ENCODE peak calls at places on chromosomes 4 and X, in four cellular contexts. One of them, this sample, is unnamed.
A peak's percentile ranks its signal among the peaks of the same experiment; 100 is the strongest.

GRCh38 chrX:58025979-58026378 is 115.7 kb upstream of the ZXDA start:
- DNase-seq in Karpas-422: peak; percentile 79
- DNase-seq in foreskin fibroblast: peak; percentile 1
- DNase-seq in Right ventricle myocardium inferior: no peak
- DNase-seq in this sample: peak; percentile 2

GRCh38 chr4:127985989-127986388 is 20.8 kb downstream of the ABHD18 start:
- DNase-seq in foreskin fibroblast: no peak
- DNase-seq in Right ventricle myocardium inferior: no peak
- DNase-seq in Karpas-422: no peak
- DNase-seq in this sample: no peak

GRCh38 chr4:76948441-76949292 is 885 bp upstream of the SEPTIN11 start:
- DNase-seq in Karpas-422: peak; percentile 84
- DNase-seq in foreskin fibroblast: peak; percentile 61
- DNase-seq in Right ventricle myocardium inferior: peak; percentile 86
- DNase-seq in this sample: no peak

GRCh38 chr4:128427832-128428366 is 140.3 kb upstream of the PGRMC2 start:
- DNase-seq in foreskin fibroblast: peak; percentile 59
- DNase-seq in Right ventricle myocardium inferior: no peak
- DNase-seq in Karpas-422: peak; percentile 91
- DNase-seq in this sample: peak; percentile 48

GRCh38 chr4:61994036-61994435 is 793.9 kb downstream of the ADGRL3 start:
- DNase-seq in foreskin fibroblast: no peak
- DNase-seq in Right ventricle myocardium inferior: peak; percentile 32
- DNase-seq in Karpas-422: no peak
- DNase-seq in this sample: peak; percentile 22

GRCh38 chr4:1991087-1991486 is 17.7 kb downstream of the NELFA start:
- DNase-seq in Right ventricle myocardium inferior: no peak
- DNase-seq in Karpas-422: no peak
- DNase-seq in foreskin fibroblast: no peak
- DNase-seq in this sample: no peak

GRCh38 chr4:138344851-138345250 is 102.7 kb upstream of the SLC7A11 start:
- DNase-seq in Karpas-422: no peak
- DNase-seq in foreskin fibroblast: no peak
- DNase-seq in Right ventricle myocardium inferior: no peak
- DNase-seq in this sample: no peak

GRCh38 chr4:122450847-122451246 is 5.7 kb downstream of the IL2 start:
- DNase-seq in Karpas-422: peak; percentile 76
- DNase-seq in foreskin fibroblast: no peak
- DNase-seq in Right ventricle myocardium inferior: no peak
- DNase-seq in this sample: peak; percentile 3

GRCh38 chr4:94504545-94504944 is 52.8 kb downstream of the PDLIM5 start:
- DNase-seq in Right ventricle myocardium inferior: no peak
- DNase-seq in foreskin fibroblast: peak; percentile 58
- DNase-seq in Karpas-422: no peak
- DNase-seq in this sample: no peak

GRCh38 chrX:34365482-34365881 is 233.4 kb upstream of the FAM47A start:
- DNase-seq in foreskin fibroblast: no peak
- DNase-seq in Karpas-422: no peak
- DNase-seq in Right ventricle myocardium inferior: no peak
- DNase-seq in this sample: no peak

This sample was measured in HS-5.